ENCODE peak calls at places on chromosomes 4 and X, in ten cellular contexts. I is GM23248, H is neuronal stem cell, F is hepatocyte, G is PC-3, A is GM23338, C is MM.1S, X is A549, R is PC-9, Y is astrocyte. D is an unnamed sample.

GRCh38 chrX:75181721-75182120 is 25.6 kb upstream of the ABCB7 start:
- DNase-seq in G (no peak), A (no peak), C (no peak), R (no peak), F (no peak), Y (peak), X (no peak), I (peak), H (no peak), D (no peak)

GRCh38 chrX:119816300-119816699 is 24.9 kb upstream of the RPL39 start:
- DNase-seq in I (no peak), X (no peak), H (no peak), C (no peak), R (no peak), F (no peak), Y (no peak), G (no peak), A (no peak), D (no peak)

GRCh38 chrX:140343226-140343873 is 161.5 kb downstream of the SOX3 start:
- DNase-seq in C (no peak), H (no peak), A (no peak), Y (peak), I (peak), R (no peak), G (peak), F (no peak), X (no peak), D (no peak)

GRCh38 chr4:94412019-94413017 is 39.4 kb upstream of the PDLIM5 start:
- DNase-seq in R (peak), F (peak), Y (peak), A (no peak), H (no peak), G (peak), C (no peak), I (peak), X (peak), D (no peak)

GRCh38 chrX:47749185-47749967 is 87.3 kb upstream of the ZNF81 start:
- DNase-seq in I (peak), H (no peak), A (no peak), X (no peak), F (no peak), R (no peak), Y (peak), G (no peak), C (peak), D (no peak)

GRCh38 chr4:138512766-138513165 is 270.6 kb upstream of the SLC7A11 start:
- DNase-seq in X (no peak), Y (no peak), I (no peak), A (no peak), C (no peak), F (no peak), R (no peak), H (no peak), G (no peak), D (no peak)

GRCh38 chrX:6052111-6052745 is 176.4 kb downstream of the NLGN4X start:
- DNase-seq in Y (peak), F (no peak), R (peak), C (no peak), G (peak), A (no peak), H (no peak), I (no peak), X (no peak), D (no peak)

GRCh38 chrX:21723097-21723496 is 34.8 kb downstream of the SMPX start:
- DNase-seq in F (peak), X (no peak), R (no peak), I (peak), H (no peak), A (peak), Y (no peak), G (peak), C (peak), D (no peak)

GRCh38 chrX:118761950-118762725 is 34.7 kb downstream of the IL13RA1 start:
- DNase-seq in R (no peak), G (peak), Y (no peak), F (no peak), X (no peak), A (peak), H (peak), I (no peak), C (no peak), D (no peak)

GRCh38 chr4:77293426-77293825 is 136.4 kb downstream of the CCNG2 start:
- DNase-seq in I (no peak), H (no peak), G (no peak), F (no peak), Y (no peak), C (no peak), R (no peak), X (no peak), A (no peak), D (no peak)

GRCh38 chr4:8123389-8123788 is 35.2 kb downstream of the ABLIM2 start:
- DNase-seq in R (no peak), I (no peak), G (no peak), C (no peak), A (no peak), Y (peak), X (no peak), H (peak), F (no peak), D (no peak)

GRCh38 chrX:118216086-118216485 is 99.5 kb upstream of the KLHL13 start:
- DNase-seq in G (peak), F (no peak), X (no peak), R (peak), A (no peak), H (no peak), C (no peak), I (no peak), Y (peak), D (no peak)

GRCh38 chrX:136130931-136131843 is 16.1 kb upstream of the FHL1 start:
- DNase-seq in C (peak), R (peak), I (peak), A (no peak), F (no peak), H (no peak), G (peak), Y (peak), X (peak), D (no peak)

GRCh38 chr4:22071749-22072148 is 123.2 kb upstream of the KCNIP4 start:
- DNase-seq in R (no peak), Y (peak), H (no peak), G (peak), C (peak), X (no peak), A (no peak), F (no peak), I (peak), D (no peak)

GRCh38 chr4:176575141-176575731 is 217.5 kb downstream of the VEGFC start:
- DNase-seq in C (no peak), G (no peak), A (no peak), R (no peak), I (peak), Y (no peak), X (no peak), F (no peak), H (no peak), D (no peak)

GRCh38 chrX:2829469-2830246 is 928 bp downstream of the GYG2 start:
- DNase-seq in C (no peak), Y (no peak), I (no peak), A (no peak), F (peak), G (no peak), X (no peak), H (no peak), R (no peak), D (no peak)

GRCh38 chrX:115038406-115038805 is 21.0 kb upstream of the IL13RA2 start:
- DNase-seq in A (no peak), Y (peak), H (no peak), R (no peak), I (peak), G (no peak), X (no peak), C (no peak), F (no peak), D (no peak)

GRCh38 chr4:184924516-184924915 is 93.8 kb upstream of the HELT start:
- DNase-seq in C (peak), F (no peak), A (no peak), I (no peak), R (no peak), H (no peak), X (no peak), Y (no peak), G (no peak), D (no peak)

GRCh38 chr4:37737456-37737855 is 51.3 kb upstream of the RELL1 start:
- DNase-seq in R (peak), A (no peak), F (no peak), H (no peak), Y (peak), I (peak), G (peak), X (no peak), C (no peak), D (no peak)

GRCh38 chr4:140186651-140187315 is 32.8 kb upstream of the MAML3 start:
- DNase-seq in F (peak), A (no peak), I (peak), Y (peak), C (no peak), R (peak), X (peak), G (peak), H (no peak), D (no peak)

DNA sequence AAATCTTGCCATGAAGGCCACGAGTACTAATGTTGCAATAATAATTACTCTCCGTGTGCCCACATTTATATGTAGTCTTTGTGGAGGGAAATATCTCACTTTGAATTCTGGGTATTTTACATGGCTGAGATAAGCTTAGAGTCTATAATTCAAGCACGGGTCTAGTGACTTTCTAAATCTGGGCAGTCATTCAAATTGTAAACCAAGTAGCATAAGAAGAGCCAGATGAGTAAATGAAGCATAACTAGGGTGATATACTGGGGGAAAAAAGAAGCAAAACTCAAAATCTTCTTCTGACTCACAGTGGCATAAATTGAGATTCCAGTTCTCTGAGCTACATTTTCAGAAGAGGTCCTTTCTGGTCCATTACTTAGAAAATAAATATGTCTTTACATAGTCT is 53.0 kb downstream of the MAPK10 start:
- DNase-seq in X (no peak), I (peak), C (no peak), R (no peak), F (no peak), A (no peak), G (peak), H (no peak), Y (peak), D (no peak)
- H3K4me2 ChIP-seq in X (no peak), I (peak), C (no peak), R (no peak), F (no peak), A (no peak), G (no peak), H (no peak), Y (no peak), D (no peak)

GRCh38 chr4:152380919-152381318 is 155.0 kb downstream of the FBXW7 start:
- DNase-seq in C (no peak), H (no peak), A (no peak), Y (no peak), R (no peak), X (no peak), F (no peak), G (no peak), I (no peak), D (no peak)
- H3K4me2 ChIP-seq in C (no peak), H (no peak), A (no peak), Y (no peak), R (no peak), X (no peak), F (no peak), G (no peak), I (no peak), D (no peak)

GRCh38 chr4:122150896-122151295 is 1.2 kb upstream of the BLTP1 start:
- DNase-seq in G (no peak), C (peak), I (no peak), F (no peak), A (no peak), R (no peak), X (no peak), H (no peak), Y (no peak), D (no peak)
- H3K4me2 ChIP-seq in G (no peak), C (peak), I (peak), F (peak), A (peak), R (peak), X (peak), H (no peak), Y (peak), D (no peak)

GRCh38 chr4:20493761-20494353 is 206.4 kb upstream of the PACRGL start:
- DNase-seq in G (no peak), Y (peak), A (no peak), C (no peak), R (no peak), I (peak), X (no peak), H (no peak), F (no peak), D (no peak)
- H3K4me2 ChIP-seq in G (no peak), Y (no peak), A (no peak), C (no peak), R (no peak), I (peak), X (no peak), H (no peak), F (no peak), D (no peak)

DNA sequence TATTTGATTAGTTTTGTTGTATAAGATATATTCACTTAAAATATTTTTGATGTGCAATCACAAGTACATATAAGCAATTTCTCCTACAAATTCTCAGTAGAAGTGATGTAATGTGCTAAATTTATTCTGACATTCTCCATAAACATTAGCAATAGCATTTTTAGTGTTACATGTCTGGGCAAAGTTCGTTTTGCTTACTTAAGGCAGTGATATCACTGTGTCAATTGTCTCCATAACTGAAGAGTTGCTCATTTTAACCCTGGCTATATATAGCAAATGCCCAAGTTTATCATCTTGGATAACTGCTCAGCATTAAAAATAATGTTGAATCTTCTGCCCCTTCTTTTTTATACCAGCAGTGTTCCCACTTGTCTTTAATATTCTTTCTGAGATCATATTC is 340.0 kb upstream of the NDST4 start:
- DNase-seq in I (peak), F (peak), X (peak), R (no peak), A (no peak), Y (peak), G (no peak), H (no peak), C (no peak), D (no peak)
- H3K4me2 ChIP-seq in I (no peak), F (no peak), X (no peak), R (no peak), A (no peak), Y (no peak), G (no peak), H (no peak), C (no peak), D (no peak)

DNA sequence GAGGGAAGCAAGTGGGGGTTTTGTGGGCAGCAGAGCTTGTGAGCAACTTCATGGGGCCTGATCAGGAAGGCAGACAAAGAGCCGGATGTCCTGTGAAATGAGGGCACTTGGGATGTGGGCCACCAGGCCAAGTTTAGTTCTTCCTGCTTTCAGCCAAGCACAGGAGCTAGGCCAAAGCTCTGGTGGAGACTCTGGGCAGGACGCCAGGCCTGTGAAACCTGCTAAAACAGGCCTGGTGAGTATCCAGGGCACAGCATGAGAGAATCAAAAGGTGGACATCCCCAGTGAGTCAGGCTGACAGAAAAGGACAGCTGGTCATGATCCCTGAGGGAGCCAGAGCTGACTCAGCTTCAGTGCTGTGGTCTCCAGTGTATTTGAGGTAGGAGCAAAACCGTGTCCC is 95.7 kb downstream of the NPNT start:
- DNase-seq in C (no peak), I (peak), R (peak), F (peak), X (peak), G (peak), A (no peak), Y (peak), H (no peak), D (no peak)
- H3K4me2 ChIP-seq in C (no peak), I (no peak), R (no peak), F (no peak), X (no peak), G (peak), A (no peak), Y (no peak), H (no peak), D (no peak)

GRCh38 chr4:18057821-18058533 is 36.4 kb upstream of the LCORL start:
- DNase-seq in G (no peak), X (no peak), Y (no peak), F (no peak), I (no peak), H (no peak), R (no peak), C (peak), A (no peak), D (no peak)
- H3K4me2 ChIP-seq in G (no peak), X (peak), Y (no peak), F (no peak), I (no peak), H (no peak), R (no peak), C (peak), A (no peak), D (no peak)

DNA sequence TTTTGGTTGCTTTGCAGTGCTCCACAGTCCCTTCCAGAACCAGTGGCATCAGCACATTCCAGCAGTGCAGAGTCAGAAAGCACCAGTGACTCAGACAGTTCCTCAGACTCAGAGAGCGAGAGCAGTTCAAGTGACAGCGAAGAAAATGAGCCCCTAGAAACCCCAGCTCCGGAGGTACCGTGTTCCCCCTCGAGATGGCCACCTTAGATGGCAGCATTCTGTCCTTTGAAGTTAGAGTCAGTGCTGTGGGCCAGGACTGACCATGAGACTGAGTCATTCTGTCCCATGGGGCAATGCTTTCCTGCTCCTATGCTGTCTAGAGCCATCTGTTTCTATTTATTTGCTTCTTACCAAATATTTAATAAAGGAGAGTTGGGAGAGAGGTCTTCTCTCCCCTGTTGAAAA is 112.3 kb downstream of the KLHL8 start:
- DNase-seq in I (peak), X (peak), F (peak), C (no peak), R (peak), G (peak), A (no peak), H (no peak), Y (peak), D (no peak)
- H3K4me2 ChIP-seq in I (peak), X (peak), F (peak), C (no peak), R (peak), G (peak), A (no peak), H (no peak), Y (peak), D (no peak)

D was measured in H9.